ENCODE peak calls at places on chromosomes 12 and 14, in seven cellular contexts. K is activated CD4-positive, CD25-positive, alpha-beta regulatory T cell treated with anti-CD3 and anti-CD28 coated beads, Interleukin-2, amount 50 U/mL, for 16 hours; D is activated T-cell treated with anti-CD3 and anti-CD28 coated beads for 1 hour; L is T-helper 1 cell; V is stimulated activated CD8-positive, alpha-beta memory T cell treated with anti-CD3 and anti-CD28 coated beads, Interleukin-4, amount 100 ng/mL, for 48 hours; W is stimulated activated CD4-positive, alpha-beta T cell treated with anti-CD3 and anti-CD28 coated beads, Interleukin-1b, Interleukin-23, amount 100 ng/mL, for 48 hours; X is pancreas. H is an unnamed sample.

GRCh38 chr12:123034022-123034541 is 53.6 kb downstream of the ARL6IP4 start:
- DNase-seq in K (no peak), D (no peak), L (no peak), V (no peak), W (no peak), X (peak), H (no peak)

GRCh38 chr12:43459285-43459684 is 92.7 kb downstream of the ADAMTS20 start:
- DNase-seq in K (no peak), D (no peak), L (no peak), V (no peak), W (no peak), X (no peak), H (no peak)

GRCh38 chr12:53899230-53899629 is 39.4 kb upstream of the HOXC13 start:
- DNase-seq in K (no peak), D (no peak), L (no peak), V (no peak), W (no peak), X (no peak), H (no peak)

GRCh38 chr12:80702889-80703605 is 4.4 kb upstream of the MYF6 start:
- DNase-seq in K (no peak), D (no peak), L (no peak), V (no peak), W (no peak), X (no peak), H (no peak)

GRCh38 chr12:14431990-14432389 is 66.5 kb downstream of the ATF7IP start:
- DNase-seq in K (no peak), D (no peak), L (no peak), V (no peak), W (no peak), X (no peak), H (no peak)

GRCh38 chr14:104215706-104216334 is 77.4 kb downstream of the KIF26A start:
- DNase-seq in K (no peak), D (no peak), L (no peak), V (no peak), W (no peak), X (peak), H (no peak)

GRCh38 chr12:56636118-56636674 is 6.1 kb upstream of the BAZ2A start:
- DNase-seq in K (peak), D (peak), L (peak), V (peak), W (peak), X (peak), H (peak)

GRCh38 chr12:72574138-72574537 is 302.0 kb downstream of the TRHDE start:
- DNase-seq in K (no peak), D (no peak), L (no peak), V (no peak), W (no peak), X (no peak), H (no peak)

GRCh38 chr12:123397400-123397799 is 13.5 kb downstream of the KMT5A start:
- DNase-seq in K (no peak), D (no peak), L (no peak), V (no peak), W (no peak), X (no peak), H (no peak)

GRCh38 chr12:22477166-22477893 is 67.0 kb downstream of the C2CD5 start:
- DNase-seq in K (no peak), D (no peak), L (no peak), V (no peak), W (no peak), X (no peak), H (no peak)

GRCh38 chr14:105076805-105077648 is 11.8 kb upstream of the GPR132 start:
- DNase-seq in K (no peak), D (no peak), L (no peak), V (no peak), W (no peak), X (no peak), H (no peak)

GRCh38 chr14:91036741-91037469 is 23.5 kb downstream of the RPS6KA5 start:
- DNase-seq in K (no peak), D (no peak), L (no peak), V (no peak), W (no peak), X (no peak), H (no peak)

GRCh38 chr12:52691076-52691764 is 11.0 kb upstream of the KRT1 start:
- DNase-seq in K (peak), D (peak), L (peak), V (peak), W (peak), X (peak), H (peak)

GRCh38 chr12:68497702-68498101 is 113.0 kb upstream of the RAP1B start:
- DNase-seq in K (no peak), D (no peak), L (no peak), V (no peak), W (no peak), X (no peak), H (no peak)

GRCh38 chr12:106583578-106584103 is 837 bp downstream of the RFX4 start:
- DNase-seq in K (no peak), D (no peak), L (no peak), V (peak), W (no peak), X (peak), H (no peak)

GRCh38 chr14:59890676-59891075 is 20.1 kb upstream of the RTN1 start:
- DNase-seq in K (no peak), D (no peak), L (no peak), V (no peak), W (no peak), X (no peak), H (no peak)

GRCh38 chr14:100155881-100156645 is 3.4 kb downstream of the DEGS2 start:
- DNase-seq in K (no peak), D (no peak), L (no peak), V (no peak), W (no peak), X (peak), H (no peak)

GRCh38 chr14:75561013-75561432 is 17.4 kb upstream of the FLVCR2 start:
- DNase-seq in K (no peak), D (peak), L (no peak), V (peak), W (peak), X (peak), H (peak)

GRCh38 chr12:58977476-58977875 is 57.2 kb upstream of the LRIG3 start:
- DNase-seq in K (no peak), D (no peak), L (no peak), V (no peak), W (no peak), X (no peak), H (no peak)

GRCh38 chr12:59886131-59886751 is 290.4 kb downstream of the SLC16A7 start:
- DNase-seq in K (no peak), D (no peak), L (no peak), V (no peak), W (no peak), X (no peak), H (no peak)

GRCh38 chr12:117114784-117115183 is 15.6 kb upstream of the TESC start:
- DNase-seq in K (no peak), D (no peak), L (no peak), V (no peak), W (no peak), X (no peak), H (no peak)

GRCh38 chr12:49092086-49092815 is 2.4 kb downstream of the DHH start:
- DNase-seq in K (peak), D (peak), L (peak), V (peak), W (peak), X (peak), H (peak)

GRCh38 chr12:130524759-130525158 is 187.1 kb downstream of the PIWIL1 start:
- DNase-seq in K (no peak), D (no peak), L (no peak), V (no peak), W (no peak), X (no peak), H (no peak)

GRCh38 chr12:96497800-96498199 is 8.4 kb downstream of the CFAP54 start:
- DNase-seq in K (no peak), D (no peak), L (no peak), V (no peak), W (no peak), X (no peak), H (no peak)

GRCh38 chr12:77010637-77011548 is 54.5 kb downstream of the E2F7 start:
- DNase-seq in K (peak), D (peak), L (peak), V (peak), W (peak), X (peak), H (peak)

GRCh38 chr14:95526483-95527391 is 8.1 kb upstream of the GLRX5 start:
- DNase-seq in K (no peak), D (no peak), L (no peak), V (no peak), W (no peak), X (no peak), H (no peak)

GRCh38 chr12:13152281-13152680 is 44.2 kb upstream of the EMP1 start:
- DNase-seq in K (no peak), D (no peak), L (no peak), V (no peak), W (no peak), X (no peak), H (no peak)

GRCh38 chr14:50000215-50001145 is 107.6 kb downstream of the ARF6 start:
- DNase-seq in K (peak), D (peak), L (peak), V (peak), W (peak), X (no peak), H (peak)

GRCh38 chr12:115313929-115314328 is 630.0 kb upstream of the TBX3 start:
- DNase-seq in K (no peak), D (no peak), L (no peak), V (no peak), W (no peak), X (no peak), H (no peak)

GRCh38 chr12:125403145-125403789 is 338.0 kb downstream of the AACS start:
- DNase-seq in K (no peak), D (no peak), L (no peak), V (no peak), W (no peak), X (no peak), H (no peak)

GRCh38 chr12:79687711-79688270 is 3.0 kb downstream of the PAWR start:
- DNase-seq in K (no peak), D (no peak), L (no peak), V (no peak), W (no peak), X (no peak), H (no peak)

GRCh38 chr14:58829594-58829993 is 191.8 kb downstream of the DACT1 start:
- DNase-seq in K (no peak), D (no peak), L (no peak), V (no peak), W (no peak), X (no peak), H (no peak)

GRCh38 chr14:92253381-92253894 is 69.5 kb upstream of the SLC24A4 start:
- DNase-seq in K (no peak), D (no peak), L (no peak), V (no peak), W (no peak), X (no peak), H (no peak)

GRCh38 chr12:125518074-125518473 is 452.8 kb downstream of the AACS start:
- DNase-seq in K (no peak), D (no peak), L (no peak), V (no peak), W (no peak), X (no peak), H (no peak)

GRCh38 chr14:51823706-51824105 is 36.7 kb upstream of the GNG2 start:
- DNase-seq in K (no peak), D (no peak), L (no peak), V (no peak), W (no peak), X (no peak), H (no peak)

GRCh38 chr14:103353391-103353790 is 19.4 kb downstream of the EIF5 start:
- DNase-seq in K (no peak), D (no peak), L (no peak), V (no peak), W (no peak), X (no peak), H (no peak)